ENCODE peak calls at places on chromosomes 5 and 9, in six cellular contexts. Q, G, V, D, O and S are unnamed samples.
A peak's percentile ranks its signal among the peaks of the same experiment; 100 is the strongest.

GRCh38 chr5:150632305-150633160 is 7.9 kb upstream of the SYNPO start:
- DNase-seq in G (no peak), D (no peak), V (no peak), Q (no peak), O (peak; percentile 86), S (no peak)

GRCh38 chr5:79255786-79256557 is 20.0 kb downstream of the JMY start:
- DNase-seq in Q (no peak), G (peak; percentile 35), O (peak; percentile 36), V (no peak), D (peak; percentile 85), S (peak; percentile 70)

GRCh38 chr5:130773813-130774212 is 391.2 kb downstream of the HINT1 start:
- DNase-seq in G (no peak), O (peak; percentile 14), V (no peak), D (no peak), Q (no peak), S (no peak)

GRCh38 chr5:22044229-22044628 is 808.9 kb downstream of the CDH12 start:
- DNase-seq in O (no peak), D (no peak), V (no peak), G (no peak), Q (no peak), S (no peak)

GRCh38 chr9:12774861-12775367 is at the start of gene LURAP1L:
- DNase-seq in Q (peak; percentile 57), V (no peak), D (peak; percentile 53), G (peak; percentile 77), O (peak; percentile 86), S (peak; percentile 10)

GRCh38 chr5:162824360-162824759 is 613.0 kb upstream of the CCNG1 start:
- DNase-seq in O (no peak), Q (no peak), V (no peak), D (no peak), G (no peak), S (no peak)

GRCh38 chr9:3865373-3865772 is 339.6 kb upstream of the RFX3 start:
- DNase-seq in D (no peak), Q (no peak), V (no peak), O (no peak), G (no peak), S (no peak)

GRCh38 chr9:34578241-34579096 is 11.1 kb downstream of the CNTFR start:
- DNase-seq in G (no peak), D (peak; percentile 67), V (no peak), O (peak; percentile 63), Q (no peak), S (peak; percentile 45)

GRCh38 chr5:173764321-173765029 is 123.7 kb upstream of the CPEB4 start:
- DNase-seq in Q (peak; percentile 86), G (peak; percentile 55), D (peak; percentile 70), V (no peak), O (peak; percentile 98), S (no peak)

GRCh38 chr9:121721770-121722169 is 70.3 kb downstream of the DAB2IP start:
- DNase-seq in Q (no peak), V (no peak), G (no peak), O (no peak), D (no peak), S (no peak)

GRCh38 chr5:137791387-137791786 is 37.2 kb upstream of the HNRNPA0 start:
- DNase-seq in O (no peak), Q (no peak), D (no peak), V (no peak), G (no peak), S (no peak)

GRCh38 chr9:129495422-129496186 is 125.3 kb downstream of the C9orf50 start:
- DNase-seq in D (peak; percentile 93), V (peak; percentile 71), G (peak; percentile 96), Q (peak; percentile 92), O (peak; percentile 96), S (peak; percentile 89)

GRCh38 chr5:151164687-151165392 is 7.3 kb upstream of the ANXA6 start:
- DNase-seq in Q (peak; percentile 76), D (peak; percentile 80), V (peak; percentile 70), O (peak; percentile 89), G (peak; percentile 82), S (peak; percentile 80)

GRCh38 chr5:138792181-138792808 is 39.1 kb downstream of the CTNNA1 start:
- DNase-seq in D (no peak), O (no peak), G (no peak), Q (no peak), V (no peak), S (no peak)

GRCh38 chr5:77643654-77644404 is 5.3 kb upstream of the OTP start:
- DNase-seq in O (no peak), G (no peak), Q (no peak), D (no peak), V (no peak), S (no peak)

GRCh38 chr5:72144762-72145161 is 37.5 kb downstream of the MAP1B start:
- DNase-seq in O (no peak), D (no peak), G (no peak), Q (no peak), V (no peak), S (no peak)

GRCh38 chr5:177304392-177305119 is 957 bp downstream of the PRELID1 start:
- DNase-seq in D (no peak), G (peak; percentile 91), O (no peak), Q (no peak), V (no peak), S (no peak)

GRCh38 chr5:19987594-19988345 is at the start of gene CDH18:
- DNase-seq in V (no peak), Q (peak; percentile 17), G (no peak), O (peak; percentile 39), D (peak; percentile 83), S (peak; percentile 69)

GRCh38 chr9:71758277-71758676 is 10.0 kb downstream of the CEMIP2 start:
- DNase-seq in G (no peak), V (no peak), Q (no peak), D (peak; percentile 78), O (no peak), S (no peak)

GRCh38 chr9:94807556-94807955 is 81.1 kb downstream of the AOPEP start:
- DNase-seq in V (no peak), D (no peak), Q (no peak), G (no peak), O (no peak), S (no peak)

GRCh38 chr9:94804917-94805544 is 78.5 kb downstream of the AOPEP start:
- DNase-seq in D (no peak), V (no peak), O (no peak), Q (no peak), G (no peak), S (no peak)

GRCh38 chr9:94804316-94804715 is 77.8 kb downstream of the AOPEP start:
- DNase-seq in O (no peak), Q (no peak), G (no peak), V (no peak), D (no peak), S (no peak)

GRCh38 chr9:94805585-94805984 is 79.1 kb downstream of the AOPEP start:
- DNase-seq in V (no peak), G (peak; percentile 67), O (peak; percentile 94), D (no peak), Q (no peak), S (no peak)

DNA sequence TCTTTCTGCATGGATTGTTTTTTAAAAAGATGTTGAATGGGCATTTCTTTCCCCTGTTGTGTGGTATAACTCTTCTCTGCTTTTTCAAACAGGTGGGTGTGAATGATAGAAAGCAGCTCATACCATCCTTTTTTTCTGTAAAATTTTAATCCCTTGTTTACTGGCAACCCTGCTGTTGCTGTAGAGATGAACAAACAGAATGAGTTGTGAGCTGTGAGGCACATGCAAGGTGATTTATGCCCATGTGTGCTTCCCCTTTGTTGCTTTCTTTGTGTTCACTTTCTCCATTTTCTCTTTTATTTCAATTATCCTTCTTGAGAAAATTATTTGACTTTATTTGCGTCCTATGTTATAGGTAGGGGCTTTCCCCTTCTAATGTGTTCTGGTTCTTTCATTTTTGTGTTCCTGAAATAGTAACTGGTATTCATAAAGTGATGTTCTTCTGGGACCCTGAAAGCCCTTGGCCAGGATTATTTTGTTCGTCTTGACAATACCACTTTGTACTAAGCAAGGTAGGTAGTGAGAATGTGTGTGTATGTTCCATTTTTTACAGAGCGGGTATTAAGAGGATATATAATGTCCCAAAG is 79.9 kb downstream of the AOPEP start:
- DNase-seq in Q (no peak), O (no peak), V (no peak), D (no peak), G (no peak), S (no peak)
- TF ChIP-seq CTCF in Q (no peak), O (no peak), V (no peak), D (no peak), G (no peak), S (no peak)

GRCh38 chr5:3695818-3696217 is 100.2 kb downstream of the IRX1 start:
- DNase-seq in Q (no peak), O (no peak), G (no peak), D (no peak), V (no peak), S (no peak)

GRCh38 chr5:3698412-3698811 is 102.8 kb downstream of the IRX1 start:
- DNase-seq in O (no peak), G (no peak), Q (no peak), D (no peak), V (no peak), S (no peak)

GRCh38 chr5:3701694-3702093 is 106.1 kb downstream of the IRX1 start:
- DNase-seq in Q (no peak), O (no peak), D (no peak), G (no peak), V (no peak), S (no peak)
- TF ChIP-seq CTCF in Q (no peak), O (no peak), D (no peak), G (no peak), V (no peak), S (no peak)

GRCh38 chr5:117455236-117456233 is 880.9 kb upstream of the SEMA6A start:
- DNase-seq in Q (no peak), V (no peak), G (peak; percentile 60), D (peak; percentile 79), O (no peak), S (peak; percentile 33)

GRCh38 chr5:117454716-117455212 is 880.1 kb upstream of the SEMA6A start:
- DNase-seq in V (no peak), D (peak; percentile 89), Q (peak; percentile 17), G (peak; percentile 80), O (peak; percentile 17), S (peak; percentile 48)
- TF ChIP-seq CTCF in V (peak; percentile 64), D (peak; percentile 88), Q (peak; percentile 31), G (peak; percentile 81), O (peak; percentile 61), S (peak; percentile 85)

GRCh38 chr5:13976867-13977479 is 32.5 kb upstream of the DNAH5 start:
- DNase-seq in O (peak; percentile 71), G (no peak), Q (no peak), V (no peak), D (no peak), S (peak; percentile 41)
- TF ChIP-seq CTCF in O (peak; percentile 58), G (no peak), Q (peak; percentile 38), V (no peak), D (peak; percentile 77), S (peak; percentile 37)

GRCh38 chr5:87164409-87164808 is 103.3 kb upstream of the RASA1 start:
- DNase-seq in G (no peak), Q (no peak), D (no peak), O (peak; percentile 29), V (no peak), S (no peak)
- TF ChIP-seq CTCF in G (no peak), Q (no peak), D (no peak), O (no peak), V (no peak), S (no peak)

DNA sequence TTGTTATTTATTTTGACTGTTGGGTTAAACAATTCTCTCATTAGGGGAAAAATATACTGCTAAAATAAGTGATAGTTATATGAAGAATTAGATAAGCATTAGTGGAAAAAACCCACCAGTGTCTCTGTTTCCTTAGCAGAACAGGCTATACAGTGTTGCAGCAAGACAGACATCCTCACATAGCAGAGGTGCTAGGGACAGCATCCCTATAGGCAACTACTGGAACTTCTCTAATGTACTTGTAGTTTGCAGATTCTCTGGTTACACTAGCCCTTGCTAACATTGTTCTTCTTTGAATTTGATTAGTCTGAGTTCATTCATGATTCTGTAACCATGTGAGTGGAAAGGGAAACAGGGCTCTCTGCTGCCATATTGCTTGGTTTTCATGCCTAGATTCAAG is 661.8 kb upstream of the RGMB start:
- DNase-seq in O (no peak), V (no peak), D (no peak), G (no peak), Q (no peak), S (no peak)
- TF ChIP-seq CTCF in O (no peak), V (no peak), D (no peak), G (no peak), Q (no peak), S (no peak)